ENCODE peak calls at places on chromosome 11, in six cellular contexts. N is HCT116, G is K562, J is GM23338, R is HL-60, B is spleen. I is an unnamed sample.

GRCh38 chr11:120392299-120392698 is 56.1 kb downstream of the ARHGEF12 start:
- DNase-seq in N (no peak), G (no peak), J (no peak), R (no peak), B (no peak), I (no peak)

GRCh38 chr11:96013459-96014213 is 89.7 kb upstream of the MTMR2 start:
- DNase-seq in N (no peak), G (no peak), J (no peak), R (no peak), B (peak; percentile 75), I (no peak)

GRCh38 chr11:78168539-78169477 is 19.6 kb downstream of the KCTD21 start:
- DNase-seq in N (no peak), G (no peak), J (no peak), R (no peak), B (no peak), I (peak; percentile 88)

GRCh38 chr11:22539851-22540376 is 85.7 kb downstream of the FANCF start:
- DNase-seq in N (no peak), G (no peak), J (peak; percentile 56), R (no peak), B (no peak), I (peak; percentile 29)

GRCh38 chr11:77436969-77437368 is 36.9 kb downstream of the PAK1 start:
- DNase-seq in N (no peak), G (no peak), J (no peak), R (no peak), B (no peak), I (no peak)

GRCh38 chr11:16088774-16089173 is 267.6 kb downstream of the SOX6 start:
- DNase-seq in N (no peak), G (no peak), J (no peak), R (no peak), B (no peak), I (no peak)

GRCh38 chr11:109865558-109866186 is 227.5 kb upstream of the ZC3H12C start:
- DNase-seq in N (no peak), G (no peak), J (peak; percentile 21), R (no peak), B (no peak), I (no peak)

GRCh38 chr11:2194877-2195755 is 23.5 kb upstream of the TH start:
- DNase-seq in N (no peak), G (peak; percentile 80), J (peak; percentile 76), R (peak; percentile 23), B (no peak), I (peak; percentile 12)

GRCh38 chr11:2718817-2719438 is 19.1 kb upstream of the KCNQ1OT1 start:
- DNase-seq in N (no peak), G (no peak), J (peak; percentile 27), R (no peak), B (no peak), I (no peak)

GRCh38 chr11:122843281-122844150 is 5.2 kb downstream of the CRTAM start:
- DNase-seq in N (no peak), G (no peak), J (no peak), R (no peak), B (no peak), I (no peak)

GRCh38 chr11:100970273-100971164 is 159.1 kb downstream of the PGR start:
- DNase-seq in N (no peak), G (no peak), J (peak; percentile 8), R (no peak), B (no peak), I (no peak)

GRCh38 chr11:119340335-119341221 is at the start of gene C1QTNF5:
- DNase-seq in N (no peak), G (peak; percentile 43), J (peak; percentile 68), R (no peak), B (peak; percentile 85), I (peak; percentile 95)

GRCh38 chr11:123438191-123438627 is 8.1 kb downstream of the GRAMD1B start:
- DNase-seq in N (no peak), G (no peak), J (peak; percentile 26), R (no peak), B (no peak), I (no peak)

GRCh38 chr11:61594907-61595257 is 14.0 kb upstream of the SYT7 start:
- DNase-seq in N (no peak), G (no peak), J (no peak), R (no peak), B (no peak), I (no peak)

GRCh38 chr11:65102142-65103095 is 6.4 kb downstream of the VPS51 start:
- DNase-seq in N (no peak), G (no peak), J (no peak), R (no peak), B (no peak), I (peak; percentile 48)

GRCh38 chr11:7677071-7677470 is 3.8 kb upstream of the CYB5R2 start:
- DNase-seq in N (no peak), G (no peak), J (no peak), R (no peak), B (no peak), I (peak; percentile 19)

GRCh38 chr11:8566613-8567210 is 27.3 kb downstream of the STK33 start:
- DNase-seq in N (peak; percentile 23), G (peak; percentile 6), J (peak; percentile 72), R (no peak), B (no peak), I (peak; percentile 50)

GRCh38 chr11:65083134-65083833 is 556 bp downstream of the CDCA5 start:
- DNase-seq in N (no peak), G (peak; percentile 48), J (peak; percentile 17), R (no peak), B (no peak), I (no peak)

DNA sequence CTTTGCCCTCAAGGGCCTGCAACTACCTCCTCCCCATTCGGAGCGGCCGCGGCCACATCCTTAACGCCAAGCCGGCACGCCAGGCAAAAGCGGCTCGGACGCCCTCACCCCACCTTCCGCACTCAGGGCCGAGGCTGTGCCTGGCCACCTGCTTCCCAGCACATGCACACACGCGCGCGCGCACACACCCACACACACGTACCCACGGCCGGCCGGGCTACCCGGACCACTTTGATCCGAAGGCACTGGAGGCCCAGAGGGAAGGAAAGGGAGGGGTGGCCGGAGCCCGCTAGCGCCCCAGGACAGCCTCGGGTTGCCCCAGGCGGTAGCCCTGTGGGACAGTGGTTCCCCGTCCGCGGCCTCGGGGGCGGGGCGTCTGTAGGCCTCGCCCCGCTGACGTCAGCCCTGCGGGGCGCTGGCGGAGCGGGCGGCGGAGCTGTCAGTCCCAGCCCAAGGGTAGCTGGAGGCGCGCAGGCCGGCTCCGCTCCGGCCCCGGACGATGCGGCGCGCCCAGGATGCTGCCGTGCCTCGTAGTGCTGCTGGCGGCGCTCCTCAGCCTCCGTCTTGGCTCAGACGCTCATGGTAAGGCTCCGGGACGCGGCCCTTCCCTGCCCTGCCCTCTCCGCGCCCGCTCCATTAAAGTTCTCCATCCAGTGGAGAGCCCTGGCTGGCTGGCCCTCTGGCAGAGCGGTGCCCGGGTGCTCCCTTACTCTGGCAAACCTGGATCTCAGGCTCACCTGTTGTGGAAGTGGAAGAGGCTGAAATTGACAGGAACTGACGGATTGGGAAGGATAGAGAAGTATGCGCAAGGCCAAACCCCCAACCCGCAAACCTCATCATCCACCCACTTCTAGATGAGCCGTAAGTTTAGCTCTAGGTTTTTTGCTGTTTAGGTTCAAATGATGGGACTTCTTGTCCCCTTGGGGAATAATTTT is at the start of gene IL10RA:
- DNase-seq in N (peak; percentile 39), G (peak; percentile 97), J (peak; percentile 91), R (peak; percentile 80), B (peak; percentile 98), I (peak; percentile 78)
- TF ChIP-seq POLR2AphosphoS5 in N (peak; percentile 87), G (no peak), J (peak; percentile 77), R (peak; percentile 71), B (peak; percentile 99), I (no peak)

DNA sequence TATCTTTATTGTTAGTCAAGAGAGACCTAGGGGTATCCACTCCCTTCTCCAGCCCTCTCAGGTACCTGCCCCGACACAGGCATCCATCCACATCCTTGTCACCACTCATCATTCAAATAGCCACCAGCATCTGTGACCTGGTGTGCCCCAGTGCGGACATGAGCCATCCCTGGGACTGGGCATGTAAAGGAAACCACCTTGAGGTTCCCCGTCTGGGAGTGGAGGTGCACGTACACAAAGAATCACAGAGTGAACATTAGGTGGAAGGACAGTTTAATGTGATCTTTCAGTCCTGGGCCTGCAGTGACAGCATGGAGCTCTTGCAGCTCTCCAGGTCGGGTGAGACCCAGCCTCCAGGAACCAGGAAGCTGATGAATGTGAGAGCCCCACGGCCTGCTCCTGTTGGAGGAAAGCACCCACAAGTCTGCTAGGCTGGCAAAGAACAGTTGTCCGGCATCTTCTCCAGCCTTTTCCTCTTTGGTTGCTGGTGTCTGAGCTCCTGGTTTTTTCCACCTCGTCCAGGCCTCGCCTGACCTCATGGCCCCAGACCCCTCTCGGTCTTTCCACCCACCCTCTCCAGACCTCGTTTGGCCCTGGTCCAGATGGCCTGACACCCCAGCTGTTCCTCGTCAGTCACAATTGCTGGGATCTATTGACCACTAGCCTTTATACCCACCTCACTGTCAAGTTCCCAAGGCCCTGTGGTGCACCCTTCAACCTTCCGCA is 16.5 kb downstream of the PSMD13 start:
- DNase-seq in N (no peak), G (no peak), J (no peak), R (no peak), B (no peak), I (no peak)
- TF ChIP-seq POLR2AphosphoS5 in N (no peak), G (peak; percentile 28), J (no peak), R (no peak), B (no peak), I (no peak)

GRCh38 chr11:111336062-111336461 is 37.7 kb downstream of the POU2AF3 start:
- DNase-seq in N (no peak), G (no peak), J (no peak), R (no peak), B (no peak), I (no peak)

GRCh38 chr11:111336582-111337256 is 38.4 kb downstream of the POU2AF3 start:
- DNase-seq in N (no peak), G (no peak), J (peak; percentile 23), R (no peak), B (no peak), I (no peak)

GRCh38 chr11:111335596-111335995 is 37.2 kb downstream of the POU2AF3 start:
- DNase-seq in N (no peak), G (no peak), J (no peak), R (no peak), B (no peak), I (no peak)

GRCh38 chr11:111335124-111335535 is 36.8 kb downstream of the POU2AF3 start:
- DNase-seq in N (no peak), G (no peak), J (no peak), R (no peak), B (no peak), I (no peak)

GRCh38 chr11:111334495-111335123 is 36.3 kb downstream of the POU2AF3 start:
- DNase-seq in N (no peak), G (no peak), J (no peak), R (no peak), B (no peak), I (no peak)
- TF ChIP-seq POLR2AphosphoS5 in N (no peak), G (no peak), J (no peak), R (no peak), B (no peak), I (no peak)

GRCh38 chr11:130514851-130515250 is 66.4 kb downstream of the ADAMTS15 start:
- DNase-seq in N (no peak), G (no peak), J (no peak), R (no peak), B (no peak), I (no peak)

GRCh38 chr11:130511765-130512164 is 63.3 kb downstream of the ADAMTS15 start:
- DNase-seq in N (no peak), G (no peak), J (no peak), R (no peak), B (no peak), I (no peak)

GRCh38 chr11:130514316-130514715 is 65.9 kb downstream of the ADAMTS15 start:
- DNase-seq in N (no peak), G (no peak), J (no peak), R (no peak), B (no peak), I (no peak)

GRCh38 chr11:130512662-130513061 is 64.2 kb downstream of the ADAMTS15 start:
- DNase-seq in N (no peak), G (no peak), J (no peak), R (no peak), B (no peak), I (no peak)

GRCh38 chr11:130513132-130513531 is 64.7 kb downstream of the ADAMTS15 start:
- DNase-seq in N (no peak), G (no peak), J (no peak), R (no peak), B (no peak), I (no peak)
- TF ChIP-seq POLR2AphosphoS5 in N (no peak), G (no peak), J (no peak), R (no peak), B (no peak), I (no peak)

I was measured in endothelial cell of umbilical vein.